ENCODE peak calls at places on chromosomes 2 and 18, in ten cellular contexts. B is stomach, I is suprapubic skin, Z is SK-N-MC, P is K562, S is HepG2, G is GM23338, A is spleen, T is HCT116, M is prostate gland. X is an unnamed sample.

GRCh38 chr2:114219501-114219900 is 222.9 kb upstream of the DPP10 start:
- DNase-seq in T (no peak), Z (peak), S (no peak), B (no peak), I (no peak), M (no peak), P (no peak), G (no peak), A (no peak), X (no peak)

GRCh38 chr2:64090264-64090663 is 54.0 kb downstream of the PELI1 start:
- DNase-seq in T (no peak), B (no peak), S (no peak), P (no peak), I (no peak), A (no peak), G (peak), Z (no peak), M (no peak), X (no peak)

GRCh38 chr2:234490239-234491074 is 6.4 kb downstream of the ARL4C start:
- DNase-seq in S (no peak), I (no peak), B (no peak), M (no peak), G (no peak), Z (no peak), T (no peak), A (no peak), P (no peak), X (no peak)

GRCh38 chr2:96945011-96945410 is 41.4 kb downstream of the FAM178B start:
- DNase-seq in M (no peak), Z (no peak), P (no peak), I (no peak), G (no peak), A (no peak), T (no peak), S (no peak), B (no peak), X (no peak)

GRCh38 chr18:9032519-9032918 is 70.0 kb upstream of the NDUFV2 start:
- DNase-seq in T (no peak), Z (no peak), I (no peak), G (no peak), P (no peak), S (no peak), M (no peak), B (no peak), A (no peak), X (no peak)

GRCh38 chr2:14831458-14831857 is 198.9 kb downstream of the LRATD1 start:
- DNase-seq in G (peak), S (no peak), B (no peak), T (no peak), M (no peak), I (no peak), P (no peak), A (no peak), Z (no peak), X (no peak)

GRCh38 chr2:44245068-44245861 is 30.0 kb upstream of the SLC3A1 start:
- DNase-seq in S (no peak), G (peak), P (no peak), B (no peak), M (peak), A (no peak), Z (no peak), T (no peak), I (no peak), X (no peak)

GRCh38 chr18:34122724-34123334 is 101.9 kb downstream of the NOL4 start:
- DNase-seq in I (no peak), Z (peak), P (peak), A (no peak), B (peak), T (peak), G (peak), S (peak), M (peak), X (peak)

GRCh38 chr2:221415789-221416188 is 156.3 kb downstream of the EPHA4 start:
- DNase-seq in P (no peak), S (no peak), B (no peak), T (no peak), M (no peak), G (no peak), Z (no peak), A (no peak), I (no peak), X (no peak)

GRCh38 chr2:237465515-237466227 is 21.4 kb upstream of the MLPH start:
- DNase-seq in T (peak), I (no peak), M (no peak), A (no peak), P (no peak), B (no peak), S (no peak), G (no peak), Z (no peak), X (no peak)

GRCh38 chr18:44625367-44625766 is 55.3 kb upstream of the SETBP1 start:
- DNase-seq in P (no peak), S (no peak), B (no peak), I (no peak), G (no peak), M (no peak), T (no peak), Z (no peak), A (no peak), X (no peak)

GRCh38 chr18:75489493-75490190 is 62.1 kb upstream of the SMIM21 start:
- DNase-seq in I (no peak), G (no peak), M (no peak), B (no peak), S (peak), T (peak), A (no peak), Z (no peak), P (no peak), X (no peak)

GRCh38 chr2:106537711-106538275 is 50.6 kb downstream of the CD8B2 start:
- DNase-seq in P (no peak), Z (no peak), M (no peak), B (no peak), T (no peak), A (no peak), I (no peak), S (no peak), G (no peak), X (no peak)

GRCh38 chr18:10923671-10924070 is 225.7 kb downstream of the PIEZO2 start:
- DNase-seq in G (no peak), A (no peak), S (no peak), T (no peak), I (no peak), Z (no peak), B (no peak), M (no peak), P (no peak), X (no peak)

GRCh38 chr18:35683021-35683420 is 101.5 kb downstream of the GALNT1 start:
- DNase-seq in P (no peak), Z (no peak), B (no peak), T (no peak), I (no peak), G (no peak), S (no peak), A (no peak), M (no peak), X (no peak)

GRCh38 chr18:9771261-9771976 is 63.3 kb downstream of the RAB31 start:
- DNase-seq in I (peak), S (peak), B (peak), M (peak), G (peak), T (peak), A (peak), P (peak), Z (no peak), X (peak)

GRCh38 chr2:56211048-56211447 is 27.3 kb downstream of the CCDC85A start:
- DNase-seq in B (no peak), Z (no peak), A (no peak), M (no peak), T (no peak), G (no peak), P (no peak), S (no peak), I (no peak), X (no peak)

GRCh38 chr2:25098558-25099486 is 56.9 kb downstream of the EFR3B start:
- DNase-seq in M (no peak), T (no peak), A (no peak), S (no peak), P (no peak), Z (peak), G (no peak), I (no peak), B (no peak), X (no peak)

GRCh38 chr2:37614061-37614802 is 57.2 kb downstream of the CDC42EP3 start:
- DNase-seq in G (no peak), B (no peak), M (no peak), A (no peak), Z (no peak), I (no peak), S (no peak), T (no peak), P (no peak), X (no peak)

GRCh38 chr2:239887604-239888003 is 137.5 kb downstream of the NDUFA10 start:
- DNase-seq in T (no peak), G (no peak), P (no peak), A (no peak), B (no peak), I (no peak), S (no peak), Z (no peak), M (no peak), X (no peak)

GRCh38 chr2:6917761-6918421 is 679 bp downstream of the RNF144A start:
- DNase-seq in S (no peak), M (no peak), Z (no peak), B (no peak), I (no peak), A (peak), T (no peak), P (no peak), G (peak), X (no peak)

GRCh38 chr2:18824317-18824716 is 234.9 kb upstream of the NT5C1B start:
- DNase-seq in T (no peak), G (peak), I (no peak), A (no peak), Z (no peak), B (peak), S (peak), P (no peak), M (no peak), X (no peak)

GRCh38 chr18:79904357-79905147 is 46.9 kb downstream of the SLC66A2 start:
- DNase-seq in M (peak), A (no peak), T (no peak), S (no peak), P (no peak), I (peak), Z (no peak), G (no peak), B (no peak), X (no peak)

GRCh38 chr2:37648316-37649011 is 23.0 kb downstream of the CDC42EP3 start:
- DNase-seq in M (no peak), S (no peak), P (no peak), T (no peak), G (no peak), Z (no peak), I (peak), A (peak), B (peak), X (no peak)

GRCh38 chr2:223626713-223627112 is 24.6 kb upstream of the SCG2 start:
- DNase-seq in A (no peak), G (no peak), T (no peak), P (no peak), B (no peak), M (no peak), Z (no peak), S (no peak), I (no peak), X (no peak)

GRCh38 chr18:44943201-44943881 is 262.7 kb downstream of the SETBP1 start:
- DNase-seq in M (no peak), T (no peak), B (no peak), G (peak), S (no peak), A (no peak), Z (no peak), P (no peak), I (no peak), X (no peak)

GRCh38 chr2:192899466-192899865 is 704.7 kb upstream of the TMEFF2 start:
- DNase-seq in M (no peak), T (no peak), S (no peak), G (no peak), I (no peak), Z (no peak), P (no peak), B (no peak), A (no peak), X (no peak)

GRCh38 chr2:98833917-98834263 is 102.1 kb downstream of the CRACDL start:
- DNase-seq in S (no peak), G (no peak), A (no peak), P (no peak), Z (no peak), B (no peak), I (no peak), T (no peak), M (no peak), X (no peak)
- TF ChIP-seq POLR2AphosphoS5 in S (no peak), G (no peak), A (no peak), P (no peak), Z (no peak), B (no peak), I (no peak), T (no peak), M (no peak), X (no peak)

DNA sequence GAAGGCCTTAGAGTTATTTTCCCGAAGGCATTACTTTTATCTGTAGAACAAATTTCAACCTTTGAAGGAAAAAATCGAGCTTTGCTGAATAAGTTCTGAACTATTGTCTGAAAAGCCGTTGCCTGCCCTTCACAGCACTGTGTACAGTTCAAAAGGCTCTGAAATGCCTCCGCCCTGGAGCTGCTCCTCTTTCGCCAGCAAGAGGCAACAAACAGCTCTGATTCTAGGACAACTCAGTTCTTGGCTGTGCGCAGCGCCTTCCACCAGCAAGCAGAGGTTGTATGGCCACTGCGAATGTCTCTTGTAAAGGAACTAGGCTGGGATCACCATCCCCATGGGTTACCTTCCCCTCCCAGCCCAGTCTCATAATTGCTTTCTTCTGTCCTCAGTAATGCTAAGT is 308.5 kb downstream of the GBX2 start:
- DNase-seq in I (no peak), B (no peak), A (no peak), T (no peak), Z (no peak), M (no peak), G (no peak), S (no peak), P (no peak), X (no peak)
- H3K4me3 ChIP-seq in I (no peak), B (no peak), A (no peak), T (no peak), Z (peak), M (no peak), G (no peak), S (no peak), P (no peak), X (no peak)

GRCh38 chr18:3250237-3251107 is 2.9 kb downstream of the MYL12A start:
- DNase-seq in Z (no peak), P (no peak), M (no peak), G (no peak), A (no peak), S (no peak), T (no peak), B (no peak), I (no peak), X (no peak)

GRCh38 chr18:3247243-3248061 is at the start of gene MYL12A:
- DNase-seq in B (peak), M (peak), A (peak), G (peak), Z (peak), T (peak), I (peak), P (peak), S (peak), X (peak)

GRCh38 chr18:3248062-3248669 is 565 bp downstream of the MYL12A start:
- DNase-seq in I (no peak), B (no peak), P (no peak), Z (no peak), M (no peak), S (no peak), G (peak), A (no peak), T (no peak), X (no peak)

GRCh38 chr18:3246636-3247242 is 862 bp upstream of the MYL12A start:
- DNase-seq in G (peak), B (no peak), S (no peak), A (peak), Z (no peak), I (peak), M (no peak), T (no peak), P (peak), X (no peak)

DNA sequence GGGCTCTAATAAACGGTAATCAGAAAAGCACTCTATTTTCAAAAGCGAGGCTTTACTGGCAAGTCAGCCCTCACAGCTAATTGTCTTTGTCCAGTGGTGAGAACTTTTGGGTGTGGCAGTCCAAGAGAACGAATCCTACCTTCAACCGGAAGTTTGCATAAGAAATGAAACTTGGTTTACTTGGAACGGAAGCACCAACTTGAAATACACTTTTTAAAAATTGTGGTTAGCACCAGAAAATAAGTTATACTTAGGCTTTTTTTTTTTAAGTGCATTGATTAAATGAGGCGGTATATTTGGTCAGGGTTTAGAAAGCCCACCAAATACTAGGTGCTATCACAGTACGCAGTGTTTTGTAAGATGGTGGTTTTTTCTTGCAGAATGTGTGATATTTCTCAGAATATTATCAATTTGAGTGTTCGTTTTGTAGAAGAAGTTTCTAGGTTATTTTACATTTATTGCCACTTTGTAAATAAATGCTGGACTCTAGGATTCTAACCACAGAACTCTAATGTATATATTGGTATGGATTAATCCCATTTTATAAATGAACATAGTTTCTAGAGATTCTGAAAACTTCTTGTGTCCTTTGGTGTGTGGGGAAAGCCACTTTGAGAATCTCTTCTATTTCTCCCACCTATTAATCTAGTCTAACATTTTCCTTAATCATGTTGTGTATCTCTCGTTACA is 1.2 kb downstream of the MYL12A start:
- DNase-seq in T (no peak), M (peak), A (no peak), Z (no peak), G (no peak), S (peak), I (no peak), B (no peak), P (no peak), X (no peak)
- TF ChIP-seq POLR2AphosphoS5 in T (no peak), M (peak), A (no peak), Z (peak), G (no peak), S (peak), I (no peak), B (peak), P (no peak), X (peak)

DNA sequence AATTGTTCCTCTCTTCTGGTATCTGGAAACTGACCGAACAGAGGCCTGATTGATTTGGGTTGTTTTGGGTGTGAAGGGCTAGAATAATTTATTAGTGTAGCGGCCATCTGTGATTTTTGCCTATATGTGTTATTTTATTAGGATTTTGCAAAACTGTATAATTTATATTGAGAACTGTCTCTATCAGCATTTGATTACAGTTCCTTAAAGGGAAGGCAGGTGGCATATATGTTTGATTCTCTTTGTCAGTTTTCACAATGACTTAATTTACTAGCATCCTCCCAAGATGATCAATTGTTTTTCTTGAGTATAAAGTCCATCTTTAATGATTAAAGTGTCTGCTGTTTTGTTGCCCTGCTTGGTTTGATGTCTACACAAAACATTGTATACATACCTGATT is 4.5 kb downstream of the NBEAL1 start:
- DNase-seq in M (no peak), A (no peak), Z (no peak), B (no peak), G (no peak), T (no peak), S (no peak), P (no peak), I (no peak), X (no peak)
- H3K4me3 ChIP-seq in M (no peak), A (no peak), Z (peak), B (peak), G (no peak), T (no peak), S (peak), P (no peak), I (peak), X (no peak)

GRCh38 chr2:219109468-219109867 is 48.7 kb upstream of the IHH start:
- DNase-seq in B (peak), A (no peak), S (no peak), M (peak), I (no peak), T (no peak), P (no peak), G (peak), Z (no peak), X (no peak)
- TF ChIP-seq POLR2AphosphoS5 in B (no peak), A (no peak), S (no peak), M (peak), I (no peak), T (no peak), P (no peak), G (no peak), Z (no peak), X (no peak)

DNA sequence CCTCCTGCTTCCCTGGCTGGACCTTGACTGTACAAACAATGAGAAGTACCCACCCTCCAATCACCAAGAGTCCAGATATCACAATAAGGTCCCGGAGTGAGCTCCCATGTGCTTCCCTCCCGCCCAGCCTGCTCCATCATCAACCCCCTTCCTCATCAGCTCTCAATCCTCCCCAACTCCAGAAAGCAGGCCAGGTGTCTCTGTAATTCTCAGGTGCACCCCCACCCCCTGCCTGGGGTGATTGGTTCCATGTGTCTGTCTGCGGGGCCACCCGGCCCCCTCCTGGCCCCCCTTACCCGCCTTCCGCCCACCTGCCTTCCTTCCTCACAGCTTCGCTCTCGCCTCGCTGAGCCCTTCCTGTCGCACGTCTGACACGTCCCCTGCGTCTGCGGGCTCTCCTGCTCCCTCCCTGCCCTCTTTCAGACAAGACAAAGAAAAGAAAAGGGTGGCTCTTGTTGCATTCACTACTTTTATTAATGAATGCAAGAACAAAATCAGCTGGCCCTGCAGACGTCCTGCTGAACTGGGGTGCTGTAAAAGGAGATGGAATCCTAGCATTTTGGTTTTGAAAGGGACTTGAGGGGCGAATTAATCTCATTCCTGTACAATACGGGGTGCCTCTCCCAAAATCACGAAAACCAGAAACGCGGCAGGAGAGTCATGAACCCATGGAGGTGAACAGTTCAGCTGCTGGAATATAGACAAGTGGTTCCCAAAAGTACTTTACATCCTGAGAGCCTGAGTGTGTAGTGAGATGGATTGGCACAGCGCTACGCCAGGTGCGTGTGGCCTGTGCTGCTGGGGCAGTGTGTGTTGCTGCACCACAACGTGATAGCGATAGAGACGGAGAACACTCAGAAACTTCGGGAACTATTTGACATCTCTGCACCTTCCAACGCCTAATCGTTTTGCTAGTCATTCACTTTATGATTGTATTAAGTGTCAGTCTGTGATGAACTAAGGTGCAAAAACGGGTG is 26.4 kb upstream of the IGFBP2 start:
- DNase-seq in I (no peak), G (peak), A (peak), M (no peak), B (no peak), Z (no peak), S (no peak), T (no peak), P (no peak), X (no peak)
- H3K4me3 ChIP-seq in I (no peak), G (peak), A (no peak), M (no peak), B (no peak), Z (no peak), S (no peak), T (no peak), P (peak), X (no peak)

GRCh38 chr18:59742325-59743111 is 45.3 kb upstream of the CCBE1 start:
- DNase-seq in M (no peak), S (no peak), P (no peak), A (no peak), I (no peak), G (no peak), Z (no peak), T (no peak), B (no peak), X (no peak)
- TF ChIP-seq POLR2AphosphoS5 in M (no peak), S (no peak), P (no peak), A (no peak), I (no peak), G (no peak), Z (no peak), T (no peak), B (no peak), X (no peak)